ENCODE peak calls at places on chromosomes 5 and 9, in five cellular contexts. One of them, this sample, is unnamed. For H3K27me3, the result is how much of the 10 kb centered on the place peaks cover.

GRCh38 chr9:122389799-122390481 is 19.1 kb downstream of the PTGS1 start:
- DNase-seq in AG04450: no peak
- DNase-seq in heart left ventricle: no peak
- DNase-seq in aorta: no peak
- DNase-seq in neural progenitor cell: no peak
- DNase-seq in this sample: no peak

GRCh38 chr5:56270568-56271392 is 37.6 kb upstream of the ANKRD55 start:
- DNase-seq in AG04450: peak
- DNase-seq in heart left ventricle: peak
- DNase-seq in aorta: peak
- DNase-seq in neural progenitor cell: peak
- DNase-seq in this sample: peak

GRCh38 chr9:20361656-20362570 is 260.4 kb downstream of the MLLT3 start:
- DNase-seq in AG04450: no peak
- DNase-seq in heart left ventricle: no peak
- DNase-seq in aorta: no peak
- DNase-seq in neural progenitor cell: no peak
- DNase-seq in this sample: no peak

GRCh38 chr9:68704804-68705635 is at the start of gene PIP5K1B:
- DNase-seq in AG04450: no peak
- DNase-seq in heart left ventricle: peak
- DNase-seq in aorta: peak
- DNase-seq in neural progenitor cell: peak
- DNase-seq in this sample: peak

GRCh38 chr5:88245241-88245892 is 23.3 kb downstream of the TMEM161B start:
- DNase-seq in AG04450: no peak
- DNase-seq in heart left ventricle: no peak
- DNase-seq in aorta: no peak
- DNase-seq in neural progenitor cell: no peak
- DNase-seq in this sample: no peak

GRCh38 chr5:139404484-139404840 is 573 bp upstream of the SPATA24 start:
- DNase-seq in AG04450: no peak
- DNase-seq in heart left ventricle: no peak
- DNase-seq in aorta: no peak
- DNase-seq in neural progenitor cell: no peak
- DNase-seq in this sample: no peak

GRCh38 chr9:126806336-126806735 is 1.5 kb downstream of the ZBTB43 start:
- DNase-seq in AG04450: no peak
- DNase-seq in heart left ventricle: no peak
- DNase-seq in aorta: no peak
- DNase-seq in neural progenitor cell: no peak
- DNase-seq in this sample: no peak

GRCh38 chr5:145548097-145548496 is 287.0 kb downstream of the PRELID2 start:
- DNase-seq in AG04450: no peak
- DNase-seq in heart left ventricle: no peak
- DNase-seq in aorta: no peak
- DNase-seq in neural progenitor cell: no peak
- DNase-seq in this sample: no peak

GRCh38 chr5:43606351-43606750 is 3.4 kb downstream of the NNT start:
- DNase-seq in AG04450: no peak
- DNase-seq in heart left ventricle: no peak
- DNase-seq in aorta: no peak
- DNase-seq in neural progenitor cell: no peak
- DNase-seq in this sample: no peak

GRCh38 chr5:15191012-15191411 is 309.0 kb upstream of the FBXL7 start:
- DNase-seq in AG04450: no peak
- DNase-seq in heart left ventricle: no peak
- DNase-seq in aorta: no peak
- DNase-seq in neural progenitor cell: no peak
- DNase-seq in this sample: no peak
- H3K27me3 ChIP-seq in AG04450: under half
- H3K27me3 ChIP-seq in heart left ventricle: under half
- H3K27me3 ChIP-seq in aorta: under half
- H3K27me3 ChIP-seq in neural progenitor cell: under half
- H3K27me3 ChIP-seq in this sample: under half

GRCh38 chr5:177402271-177403043 is 2.0 kb upstream of the PFN3 start:
- DNase-seq in AG04450: no peak
- DNase-seq in heart left ventricle: peak
- DNase-seq in aorta: peak
- DNase-seq in neural progenitor cell: peak
- DNase-seq in this sample: peak
- H3K27me3 ChIP-seq in AG04450: half or more
- H3K27me3 ChIP-seq in heart left ventricle: half or more
- H3K27me3 ChIP-seq in aorta: under half
- H3K27me3 ChIP-seq in neural progenitor cell: half or more
- H3K27me3 ChIP-seq in this sample: under half

DNA sequence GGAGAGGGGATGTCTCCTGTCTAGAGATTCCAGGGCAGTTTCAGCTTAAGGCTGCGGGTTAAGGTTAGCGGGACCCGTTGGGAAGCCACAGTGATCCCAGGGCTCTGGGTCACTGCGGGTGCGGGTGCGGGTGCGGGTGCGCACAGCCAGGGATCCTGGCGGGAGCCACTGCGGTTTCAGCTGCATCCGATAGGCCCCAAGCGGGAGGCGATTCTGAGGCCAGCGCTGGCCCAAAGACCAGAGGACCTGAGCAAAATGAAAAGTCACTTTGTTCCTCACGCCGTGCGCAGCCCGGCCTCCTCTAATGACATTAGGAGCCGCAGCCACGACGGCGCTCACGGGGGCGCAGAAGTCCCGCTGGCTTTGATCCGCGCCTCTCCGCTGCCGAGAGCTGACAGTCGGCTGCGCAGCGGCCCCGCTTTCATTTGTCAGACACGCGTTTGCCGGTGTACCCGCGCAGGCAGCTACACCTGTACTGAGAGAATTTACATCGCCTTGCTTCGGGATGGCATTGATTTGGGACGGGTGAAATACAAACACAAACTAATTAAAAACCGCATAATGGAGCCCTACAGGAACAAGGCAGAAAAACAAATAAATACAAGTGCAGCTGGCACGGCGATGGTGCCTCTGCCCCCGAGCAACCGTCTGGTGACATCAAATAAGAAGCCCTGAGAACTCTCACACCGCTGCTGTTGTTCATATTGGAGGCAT is 5.2 kb upstream of the IRX1 start:
- DNase-seq in AG04450: no peak
- DNase-seq in heart left ventricle: no peak
- DNase-seq in aorta: no peak
- DNase-seq in neural progenitor cell: peak
- DNase-seq in this sample: no peak
- H3K27me3 ChIP-seq in AG04450: under half
- H3K27me3 ChIP-seq in heart left ventricle: half or more
- H3K27me3 ChIP-seq in aorta: under half
- H3K27me3 ChIP-seq in neural progenitor cell: half or more
- H3K27me3 ChIP-seq in this sample: under half

GRCh38 chr5:175711472-175712312 is 53.8 kb downstream of the HRH2 start:
- DNase-seq in AG04450: no peak
- DNase-seq in heart left ventricle: no peak
- DNase-seq in aorta: peak
- DNase-seq in neural progenitor cell: no peak
- DNase-seq in this sample: no peak
- H3K27me3 ChIP-seq in AG04450: under half
- H3K27me3 ChIP-seq in heart left ventricle: under half
- H3K27me3 ChIP-seq in aorta: under half
- H3K27me3 ChIP-seq in neural progenitor cell: under half
- H3K27me3 ChIP-seq in this sample: under half

DNA sequence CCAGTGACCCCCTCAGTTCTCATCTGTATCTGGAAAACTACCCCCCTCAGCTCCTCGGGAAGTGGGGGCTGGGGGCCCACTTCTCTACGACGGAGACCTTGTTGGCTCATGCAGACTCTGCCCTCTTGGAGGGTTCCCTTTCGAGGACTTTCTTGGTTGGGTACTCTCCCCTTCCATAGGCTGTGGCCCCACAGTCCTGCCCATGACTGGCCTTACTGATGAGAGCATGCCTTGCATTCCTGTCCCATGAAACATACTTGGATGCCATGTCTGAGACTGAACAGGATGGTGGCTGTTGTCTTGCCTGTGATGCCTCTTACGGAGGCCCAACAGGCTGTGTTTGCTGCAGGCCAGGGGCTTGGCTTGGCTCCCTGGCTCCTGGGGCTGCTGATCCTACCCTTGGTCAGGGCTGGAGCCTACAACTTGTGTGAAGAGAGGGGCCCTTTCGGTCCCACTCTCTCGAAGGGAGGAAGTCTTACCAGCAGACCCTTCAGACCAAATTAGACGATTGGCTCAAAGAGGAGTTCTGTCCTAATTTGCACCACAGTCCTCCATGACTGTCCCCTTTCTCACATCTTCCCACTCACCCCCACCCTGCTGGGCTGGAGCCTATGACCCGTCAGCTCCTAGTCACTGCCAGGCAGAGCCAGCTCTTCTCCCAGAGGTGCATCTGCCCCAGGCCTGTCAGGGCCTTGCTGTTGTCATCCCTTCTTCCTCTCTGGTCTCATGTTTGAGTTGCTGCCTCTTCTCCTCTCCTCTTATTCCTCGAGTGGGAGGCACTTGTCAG is 109.9 kb downstream of the CACNA1B start:
- DNase-seq in AG04450: no peak
- DNase-seq in heart left ventricle: no peak
- DNase-seq in aorta: peak
- DNase-seq in neural progenitor cell: no peak
- DNase-seq in this sample: no peak
- H3K27me3 ChIP-seq in AG04450: under half
- H3K27me3 ChIP-seq in heart left ventricle: under half
- H3K27me3 ChIP-seq in aorta: under half
- H3K27me3 ChIP-seq in neural progenitor cell: under half
- H3K27me3 ChIP-seq in this sample: under half

DNA sequence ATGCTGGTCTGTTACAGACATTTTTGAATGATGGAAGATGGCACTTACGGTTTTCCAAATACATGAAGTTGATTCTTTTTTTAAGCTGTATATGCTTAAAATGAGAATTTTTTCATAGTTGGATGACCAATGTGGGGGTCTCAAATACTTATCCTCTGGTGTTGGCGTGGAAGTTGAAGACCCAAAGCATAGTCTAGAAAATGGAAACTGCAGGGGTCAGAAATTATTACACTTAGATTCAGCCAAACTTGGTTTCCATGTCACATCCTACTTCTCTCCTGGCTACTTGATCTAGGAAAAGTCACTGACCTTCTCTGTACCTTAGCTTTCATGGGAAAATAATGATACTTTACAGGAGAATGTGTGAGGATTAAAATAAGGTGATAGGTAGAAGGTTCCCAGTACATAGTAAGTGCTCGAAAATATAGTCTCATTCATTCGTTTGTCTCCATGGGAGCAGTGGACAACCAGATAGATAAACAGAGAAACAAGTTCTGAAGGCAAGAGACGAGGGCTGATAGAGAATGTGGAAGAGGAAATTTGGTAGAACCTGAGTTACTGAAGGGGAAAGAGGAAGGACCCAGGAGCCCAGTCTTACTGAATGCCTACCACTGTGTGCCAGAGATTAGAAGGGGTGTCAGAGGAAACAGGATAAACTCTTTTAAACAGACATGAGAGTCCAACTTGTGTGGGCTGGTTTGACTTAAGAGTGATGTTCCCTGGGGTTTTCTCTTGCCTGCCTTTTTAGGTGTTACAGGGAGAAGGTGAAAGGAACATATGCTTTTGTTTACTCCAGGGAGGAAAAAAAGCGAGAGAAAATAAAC is 560.3 kb upstream of the KLF4 start:
- DNase-seq in AG04450: no peak
- DNase-seq in heart left ventricle: no peak
- DNase-seq in aorta: no peak
- DNase-seq in neural progenitor cell: no peak
- DNase-seq in this sample: no peak
- H3K27me3 ChIP-seq in AG04450: under half
- H3K27me3 ChIP-seq in heart left ventricle: under half
- H3K27me3 ChIP-seq in aorta: under half
- H3K27me3 ChIP-seq in neural progenitor cell: under half
- H3K27me3 ChIP-seq in this sample: under half

GRCh38 chr9:135714242-135715055 is 12.5 kb downstream of the KCNT1 start:
- DNase-seq in AG04450: no peak
- DNase-seq in heart left ventricle: no peak
- DNase-seq in aorta: no peak
- DNase-seq in neural progenitor cell: peak
- DNase-seq in this sample: no peak

GRCh38 chr9:135711881-135712280 is 9.9 kb downstream of the KCNT1 start:
- DNase-seq in AG04450: no peak
- DNase-seq in heart left ventricle: no peak
- DNase-seq in aorta: no peak
- DNase-seq in neural progenitor cell: no peak
- DNase-seq in this sample: no peak

GRCh38 chr9:135715056-135715595 is 13.1 kb downstream of the KCNT1 start:
- DNase-seq in AG04450: no peak
- DNase-seq in heart left ventricle: no peak
- DNase-seq in aorta: no peak
- DNase-seq in neural progenitor cell: no peak
- DNase-seq in this sample: no peak

GRCh38 chr9:135711411-135711810 is 9.4 kb downstream of the KCNT1 start:
- DNase-seq in AG04450: no peak
- DNase-seq in heart left ventricle: no peak
- DNase-seq in aorta: no peak
- DNase-seq in neural progenitor cell: no peak
- DNase-seq in this sample: no peak

GRCh38 chr9:135712571-135713295 is 10.7 kb downstream of the KCNT1 start:
- DNase-seq in AG04450: no peak
- DNase-seq in heart left ventricle: no peak
- DNase-seq in aorta: no peak
- DNase-seq in neural progenitor cell: no peak
- DNase-seq in this sample: no peak
- H3K27me3 ChIP-seq in AG04450: under half
- H3K27me3 ChIP-seq in heart left ventricle: under half
- H3K27me3 ChIP-seq in aorta: under half
- H3K27me3 ChIP-seq in neural progenitor cell: under half
- H3K27me3 ChIP-seq in this sample: under half

DNA sequence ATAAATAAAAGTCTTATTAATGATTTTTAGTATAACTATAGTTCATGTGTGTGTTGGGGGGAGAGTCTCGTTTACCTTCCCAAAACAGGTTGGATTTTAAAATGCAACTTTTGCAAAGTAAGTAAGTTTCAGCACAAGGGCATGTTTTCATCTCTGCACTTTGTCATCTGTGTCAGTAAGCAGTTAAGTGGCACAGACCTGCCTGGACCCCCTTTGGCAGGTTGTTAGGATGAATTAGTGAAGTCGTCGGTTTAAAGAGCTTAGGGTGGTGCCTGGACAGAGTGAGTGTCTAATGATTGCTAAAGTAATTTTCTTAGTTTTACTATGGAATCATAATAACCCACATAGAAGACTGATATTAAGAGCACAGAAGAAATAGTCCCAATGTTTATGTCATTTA is 74.9 kb downstream of the TRIO start:
- DNase-seq in AG04450: no peak
- DNase-seq in heart left ventricle: no peak
- DNase-seq in aorta: no peak
- DNase-seq in neural progenitor cell: no peak
- DNase-seq in this sample: no peak
- H3K27me3 ChIP-seq in AG04450: under half
- H3K27me3 ChIP-seq in heart left ventricle: under half
- H3K27me3 ChIP-seq in aorta: under half
- H3K27me3 ChIP-seq in neural progenitor cell: under half
- H3K27me3 ChIP-seq in this sample: under half